ENCODE peak calls at places on chromosome 19, in ten cellular contexts. W is Panc1; Y is renal cortical epithelial cell; M is NCI-H1092 treated with DMSO at 0.1 percent for 48 hours; G is EL; H is adrenal gland; I is brain microvascular endothelial cell; X is activated T-helper 2 cell treated with anti-CD3 and anti-CD28 coated beads, Interferon-gamma antibody, Interleukin-2, Interleukin-4, amounts not matched to agents 10 μg/mL and 5 μg/mL and 100 μg/mL, durations not matched to agents 14 hours and 24 hours and 36 hours; B is fibroblast of mammary gland; N is astrocyte of the hippocampus. U is an unnamed sample.
A peak's percentile ranks its signal among the peaks of the same experiment; 100 is the strongest.

GRCh38 chr19:3980353-3981251 is 4.7 kb downstream of the EEF2 start:
- DNase-seq in W (no peak), Y (no peak), M (no peak), G (no peak), H (no peak), I (no peak), X (no peak), B (no peak), N (no peak), U (no peak)

GRCh38 chr19:35977446-35978222 is 17.4 kb upstream of the SDHAF1 start:
- DNase-seq in W (no peak), Y (no peak), M (no peak), G (no peak), H (no peak), I (no peak), X (peak; percentile 19), B (no peak), N (no peak), U (no peak)

GRCh38 chr19:49817964-49818690 is at the start of gene MED25:
- DNase-seq in W (peak; percentile 73), Y (peak; percentile 71), M (peak; percentile 78), G (peak; percentile 83), H (peak; percentile 91), I (peak; percentile 60), X (peak; percentile 89), B (peak; percentile 77), N (peak; percentile 95), U (peak; percentile 78)

GRCh38 chr19:19661675-19662251 is 1.7 kb downstream of the ATP13A1 start:
- DNase-seq in W (no peak), Y (no peak), M (no peak), G (no peak), H (no peak), I (no peak), X (peak; percentile 40), B (no peak), N (no peak), U (peak; percentile 28)

GRCh38 chr19:23346696-23347095 is 48.6 kb downstream of the ZNF91 start:
- DNase-seq in W (no peak), Y (no peak), M (no peak), G (no peak), H (no peak), I (no peak), X (no peak), B (no peak), N (no peak), U (no peak)

GRCh38 chr19:797528-798414 is 519 bp downstream of the PTBP1 start:
- DNase-seq in W (no peak), Y (peak; percentile 37), M (peak; percentile 89), G (peak; percentile 91), H (peak; percentile 91), I (peak; percentile 65), X (peak; percentile 89), B (peak; percentile 85), N (peak; percentile 97), U (peak; percentile 90)

GRCh38 chr19:19257836-19258588 is 15.1 kb downstream of the TM6SF2 start:
- DNase-seq in W (no peak), Y (no peak), M (no peak), G (no peak), H (no peak), I (no peak), X (no peak), B (no peak), N (no peak), U (no peak)

GRCh38 chr19:17052439-17052838 is 22.8 kb downstream of the HAUS8 start:
- DNase-seq in W (no peak), Y (peak; percentile 23), M (peak; percentile 1), G (peak; percentile 22), H (peak; percentile 82), I (peak; percentile 46), X (no peak), B (peak; percentile 60), N (peak; percentile 73), U (peak; percentile 23)

GRCh38 chr19:1026189-1027019 is at the start of gene CNN2:
- DNase-seq in W (no peak), Y (peak; percentile 35), M (no peak), G (peak; percentile 81), H (peak; percentile 80), I (peak; percentile 69), X (peak; percentile 72), B (peak; percentile 54), N (peak; percentile 95), U (peak; percentile 54)